ENCODE peak calls at places on chromosomes 11 and 22, in eight cellular contexts. T is GM13977, U is AML-193, Z is nephron progenitor cell, I is DMS153, W is C1 segment of cervical spinal cord, X is kidney epithelial cell, K is bronchial epithelial cell. Y is an unnamed sample.
A peak's percentile ranks its signal among the peaks of the same experiment; 100 is the strongest.

GRCh38 chr22:45330548-45330947 is 20.8 kb downstream of the FAM118A start:
- DNase-seq in X (no peak), T (no peak), K (no peak), U (no peak), I (no peak), Z (no peak), W (no peak), Y (no peak)

GRCh38 chr11:58905716-58906547 is 33.4 kb upstream of the GLYATL1 start:
- DNase-seq in I (peak; percentile 94), W (peak; percentile 84), U (no peak), Z (peak; percentile 82), T (no peak), K (peak; percentile 78), X (peak; percentile 70), Y (no peak)

GRCh38 chr22:19232620-19233019 is 54.1 kb upstream of the SLC25A1 start:
- DNase-seq in U (no peak), Z (no peak), I (peak; percentile 81), X (no peak), K (no peak), W (no peak), T (no peak), Y (no peak)

GRCh38 chr11:17720796-17721171 is 1.4 kb downstream of the MYOD1 start:
- DNase-seq in I (no peak), X (no peak), U (no peak), K (no peak), T (no peak), Z (no peak), W (no peak), Y (no peak)

GRCh38 chr11:6926208-6927029 is at the start of gene ZNF215:
- DNase-seq in K (peak; percentile 81), W (peak; percentile 40), I (peak; percentile 63), X (peak; percentile 42), T (peak; percentile 72), Z (peak; percentile 81), U (no peak), Y (no peak)

GRCh38 chr11:73797457-73797856 is 9.8 kb downstream of the MRPL48 start:
- DNase-seq in T (no peak), K (no peak), X (no peak), Z (no peak), U (no peak), W (peak; percentile 68), I (no peak), Y (no peak)

GRCh38 chr11:63610604-63611394 is 3.4 kb downstream of the PLAAT3 start:
- DNase-seq in I (peak; percentile 49), T (no peak), K (no peak), W (no peak), X (no peak), U (no peak), Z (no peak), Y (no peak)

GRCh38 chr11:64900263-64900678 is 16.7 kb downstream of the ATG2A start:
- DNase-seq in K (peak; percentile 64), W (no peak), T (peak; percentile 87), Z (no peak), U (no peak), I (no peak), X (no peak), Y (peak; percentile 70)

GRCh38 chr11:114892381-114893197 is 214.3 kb downstream of the NXPE2 start:
- DNase-seq in T (peak; percentile 12), K (no peak), W (no peak), X (no peak), I (no peak), Z (no peak), U (peak; percentile 1), Y (no peak)

GRCh38 chr11:131671320-131671719 is 300.9 kb downstream of the NTM start:
- DNase-seq in K (no peak), U (no peak), Z (no peak), W (no peak), X (no peak), T (no peak), I (no peak), Y (no peak)

GRCh38 chr11:73693877-73694525 is 47.6 kb downstream of the PLEKHB1 start:
- DNase-seq in U (no peak), T (no peak), K (no peak), I (no peak), X (no peak), Z (no peak), W (no peak), Y (no peak)

GRCh38 chr11:123316003-123316402 is 114.1 kb upstream of the GRAMD1B start:
- DNase-seq in U (no peak), W (no peak), I (no peak), K (no peak), X (no peak), T (no peak), Z (no peak), Y (no peak)

GRCh38 chr22:39658367-39658766 is 87.8 kb downstream of the CACNA1I start:
- DNase-seq in W (no peak), Z (no peak), X (no peak), K (no peak), U (no peak), T (no peak), I (no peak), Y (peak; percentile 18)

GRCh38 chr11:126990716-126991480 is 9.7 kb downstream of the KIRREL3 start:
- DNase-seq in K (no peak), U (no peak), T (no peak), W (no peak), X (no peak), Z (no peak), I (no peak), Y (no peak)

GRCh38 chr11:68008381-68009337 is 1.5 kb upstream of the ALDH3B1 start:
- DNase-seq in X (no peak), Z (no peak), W (peak; percentile 35), U (no peak), T (no peak), I (peak; percentile 74), K (no peak), Y (no peak)

GRCh38 chr22:43901976-43902643 is 10.3 kb upstream of the PNPLA5 start:
- DNase-seq in K (peak; percentile 61), T (no peak), U (no peak), W (no peak), Z (no peak), X (peak; percentile 38), I (no peak), Y (no peak)

GRCh38 chr22:47352920-47353700 is 590.7 kb downstream of the TBC1D22A start:
- DNase-seq in W (no peak), X (no peak), Z (no peak), K (no peak), T (no peak), I (no peak), U (no peak), Y (no peak)

GRCh38 chr11:57562596-57562995 is 4.9 kb downstream of the UBE2L6 start:
- DNase-seq in Z (no peak), X (no peak), U (no peak), K (peak; percentile 17), T (no peak), W (no peak), I (no peak), Y (no peak)

GRCh38 chr11:1333860-1334259 is 24.4 kb upstream of the TOLLIP start:
- DNase-seq in W (no peak), I (no peak), U (no peak), X (no peak), Z (no peak), T (no peak), K (no peak), Y (no peak)

GRCh38 chr22:46352691-46353386 is 17.3 kb downstream of the TRMU start:
- DNase-seq in U (no peak), T (no peak), I (peak; percentile 12), X (no peak), Z (no peak), W (no peak), K (peak; percentile 76), Y (no peak)

GRCh38 chr11:94785509-94785908 is 17.4 kb downstream of the AMOTL1 start:
- DNase-seq in T (no peak), Z (no peak), U (no peak), W (no peak), K (no peak), X (no peak), I (no peak), Y (no peak)

GRCh38 chr22:50185384-50186087 is at the start of gene TRABD:
- DNase-seq in K (peak; percentile 57), I (peak; percentile 78), Z (peak; percentile 91), T (peak; percentile 99), U (peak; percentile 77), W (peak; percentile 85), X (no peak), Y (peak; percentile 85)

GRCh38 chr11:78478536-78478935 is 60.9 kb upstream of the GAB2 start:
- DNase-seq in Z (no peak), K (no peak), U (no peak), T (no peak), W (no peak), X (no peak), I (no peak), Y (no peak)

GRCh38 chr11:269146-269890 is 8.9 kb upstream of the NLRP6 start:
- DNase-seq in T (peak; percentile 76), U (peak; percentile 84), W (no peak), X (no peak), I (no peak), Z (no peak), K (peak; percentile 45), Y (no peak)

GRCh38 chr11:125390949-125391348 is 105.1 kb downstream of the FEZ1 start:
- DNase-seq in X (no peak), W (no peak), T (no peak), I (no peak), U (no peak), Z (no peak), K (no peak), Y (no peak)

GRCh38 chr11:31802609-31802989 is 8.5 kb downstream of the PAX6 start:
- DNase-seq in I (no peak), X (no peak), U (no peak), K (no peak), Z (peak; percentile 23), W (no peak), T (peak; percentile 29), Y (no peak)

GRCh38 chr11:126059238-126059761 is 3.4 kb downstream of the CDON start:
- DNase-seq in I (no peak), Z (peak; percentile 39), X (no peak), T (no peak), K (no peak), W (no peak), U (no peak), Y (no peak)